ENCODE peak calls at places on chromosomes 6 and 20, in eight cellular contexts. V is mesendoderm, Z is Peyer's patch, O is iPS DF 6.9, R is PC-3, X is adrenal gland, I is Panc1, U is Karpas-422. K is an unnamed sample.

GRCh38 chr6:116840091-116840490 is 11.2 kb upstream of the GPRC6A start:
- DNase-seq in O (no peak), I (no peak), Z (no peak), R (peak; percentile 62), X (no peak), V (no peak), U (no peak), K (no peak)

GRCh38 chr6:105151644-105152043 is 28.2 kb downstream of the POPDC3 start:
- DNase-seq in V (no peak), Z (no peak), O (no peak), R (no peak), X (no peak), U (no peak), I (no peak), K (no peak)

GRCh38 chr20:46631212-46631869 is 19.9 kb downstream of the SLC13A3 start:
- DNase-seq in Z (no peak), U (no peak), O (no peak), V (peak; percentile 70), X (peak; percentile 84), I (no peak), R (peak; percentile 53), K (no peak)

GRCh38 chr20:44032583-44033138 is 118.0 kb downstream of the TOX2 start:
- DNase-seq in U (no peak), V (no peak), Z (no peak), I (no peak), X (no peak), R (no peak), O (no peak), K (no peak)

GRCh38 chr20:62321978-62322377 is 19.2 kb downstream of the ADRM1 start:
- DNase-seq in V (no peak), U (no peak), R (no peak), Z (no peak), O (no peak), X (no peak), I (no peak), K (no peak)

GRCh38 chr20:1987826-1988225 is 6.0 kb downstream of the PDYN start:
- DNase-seq in O (no peak), V (no peak), X (peak; percentile 8), U (no peak), I (no peak), Z (no peak), R (peak; percentile 41), K (no peak)

GRCh38 chr6:36616888-36617521 is 22.8 kb downstream of the SRSF3 start:
- DNase-seq in V (no peak), U (no peak), Z (peak; percentile 84), I (no peak), R (peak; percentile 95), O (no peak), X (peak; percentile 85), K (no peak)

GRCh38 chr20:16647875-16648597 is 74.8 kb upstream of the KIF16B start:
- DNase-seq in X (no peak), U (no peak), O (no peak), Z (no peak), R (no peak), I (no peak), V (no peak), K (no peak)

GRCh38 chr20:19886666-19887288 is 128.7 kb downstream of the RIN2 start:
- DNase-seq in X (no peak), I (no peak), O (no peak), V (peak; percentile 65), U (no peak), R (peak; percentile 26), Z (peak; percentile 66), K (no peak)

GRCh38 chr6:162907876-162908481 is 180.2 kb downstream of the PACRG start:
- DNase-seq in X (no peak), V (peak; percentile 57), I (peak; percentile 30), Z (no peak), U (peak; percentile 72), R (peak; percentile 65), O (peak; percentile 7), K (no peak)

GRCh38 chr20:37627060-37627766 is 66.6 kb upstream of the CTNNBL1 start:
- DNase-seq in U (peak; percentile 86), V (peak; percentile 72), Z (peak; percentile 49), X (peak; percentile 64), I (no peak), O (peak; percentile 41), R (peak; percentile 74), K (peak; percentile 66)

GRCh38 chr6:69027861-69028260 is 392.8 kb downstream of the ADGRB3 start:
- DNase-seq in O (no peak), Z (no peak), X (no peak), R (no peak), V (no peak), U (no peak), I (no peak), K (no peak)

GRCh38 chr6:45613678-45614077 is 235.9 kb upstream of the SUPT3H start:
- DNase-seq in Z (peak; percentile 52), O (no peak), X (peak; percentile 60), U (no peak), R (no peak), V (no peak), I (no peak), K (peak; percentile 39)

GRCh38 chr6:81894788-81895221 is 142.3 kb upstream of the TENT5A start:
- DNase-seq in V (no peak), Z (no peak), X (no peak), U (no peak), R (no peak), I (no peak), O (no peak), K (peak; percentile 83)
- H3K4me3 ChIP-seq in V (no peak overlapping the region), Z (no peak overlapping the region), X (no peak overlapping the region), U (no peak overlapping the region), R (no peak overlapping the region), I (no peak overlapping the region), O (no peak overlapping the region), K (no peak overlapping the region)

GRCh38 chr6:2840794-2841061 is 935 bp downstream of the SERPINB1 start:
- DNase-seq in Z (no peak), I (no peak), O (no peak), U (no peak), V (no peak), R (no peak), X (no peak), K (no peak)
- H3K4me1 ChIP-seq in Z (peaks cover 7% of the 10 kb centered on the region), I (peaks cover 50% of the 10 kb centered on the region), O (no peaks in the 10 kb centered on the region), U (peaks cover 7% of the 10 kb centered on the region), V (no peaks in the 10 kb centered on the region), R (peaks cover 56% of the 10 kb centered on the region), X (peaks cover 22% of the 10 kb centered on the region), K (peaks cover 18% of the 10 kb centered on the region)

GRCh38 chr6:7155871-7156579 is 48.3 kb downstream of the RREB1 start:
- DNase-seq in X (peak; percentile 1), O (no peak), V (no peak), U (no peak), R (no peak), Z (no peak), I (no peak), K (no peak)
- H3K4me3 ChIP-seq in X (no peak overlapping the region), O (no peak overlapping the region), V (no peak overlapping the region), U (peak overlapping the region; percentile 33), R (no peak overlapping the region), Z (no peak overlapping the region), I (no peak overlapping the region), K (no peak overlapping the region)

GRCh38 chr20:5172167-5172586 is 45.4 kb downstream of the CDS2 start:
- DNase-seq in O (no peak), R (no peak), V (no peak), I (no peak), Z (no peak), U (no peak), X (no peak), K (no peak)
- H3K4me1 ChIP-seq in O (peaks cover 5% of the 10 kb centered on the region), R (peaks cover 14% of the 10 kb centered on the region), V (peaks cover 5% of the 10 kb centered on the region), I (peaks cover 3% of the 10 kb centered on the region), Z (peaks cover 10% of the 10 kb centered on the region), U (peaks cover 25% of the 10 kb centered on the region), X (peaks cover 23% of the 10 kb centered on the region), K (peaks cover 19% of the 10 kb centered on the region)

GRCh38 chr6:137342607-137343186 is 123.5 kb upstream of the IFNGR1 start:
- DNase-seq in X (peak; percentile 2), R (no peak), O (no peak), I (no peak), V (no peak), Z (no peak), U (no peak), K (no peak)

GRCh38 chr6:137339929-137340559 is 120.9 kb upstream of the IFNGR1 start:
- DNase-seq in U (no peak), O (no peak), I (no peak), V (no peak), Z (no peak), R (no peak), X (no peak), K (no peak)

DNA sequence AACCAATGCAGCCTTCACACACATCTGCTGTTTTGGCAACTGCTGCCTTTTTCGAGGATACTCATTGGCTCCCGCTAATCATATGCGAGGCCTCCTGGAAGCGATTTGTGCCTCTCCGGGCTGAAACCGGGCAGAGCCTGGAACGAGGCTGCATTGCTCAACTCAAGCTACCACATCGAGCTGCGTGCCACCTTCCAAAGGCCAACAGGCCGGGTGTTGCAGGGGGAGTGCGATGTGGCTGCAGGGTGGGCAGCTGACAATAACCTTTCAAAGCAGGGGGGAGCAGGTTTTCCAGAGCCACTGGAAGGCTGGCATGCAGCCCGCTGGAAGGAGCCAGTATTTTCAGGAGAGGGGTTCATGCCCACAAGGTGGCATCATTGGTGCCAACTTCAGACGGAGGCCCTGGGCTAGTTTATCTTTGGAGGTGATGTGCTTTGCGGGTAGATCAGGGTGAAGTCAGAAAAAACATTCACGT is 122.6 kb upstream of the IFNGR1 start:
- DNase-seq in U (peak; percentile 73), I (no peak), Z (peak; percentile 75), O (no peak), V (peak; percentile 33), R (peak; percentile 59), X (peak; percentile 84), K (peak; percentile 28)
- H3K4me3 ChIP-seq in U (no peak overlapping the region), I (no peak overlapping the region), Z (no peak overlapping the region), O (no peak overlapping the region), V (no peak overlapping the region), R (peak overlapping the region; percentile 62), X (no peak overlapping the region), K (no peak overlapping the region)

GRCh38 chr6:85058806-85059205 is 294.4 kb upstream of the TBX18 start:
- DNase-seq in I (no peak), U (no peak), Z (no peak), V (no peak), O (no peak), R (no peak), X (no peak), K (no peak)
- H3K4me1 ChIP-seq in I (no peaks in the 10 kb centered on the region), U (no peaks in the 10 kb centered on the region), Z (no peaks in the 10 kb centered on the region), V (no peaks in the 10 kb centered on the region), O (no peaks in the 10 kb centered on the region), R (no peaks in the 10 kb centered on the region), X (no peaks in the 10 kb centered on the region), K (no peaks in the 10 kb centered on the region)